ENCODE peak calls at places on chromosomes 12 and 14, in four cellular contexts. One of them, this sample, is unnamed.

GRCh38 chr14:57274551-57274950 is 5.8 kb downstream of the AP5M1 start:
- DNase-seq in activated CD4-positive, alpha-beta T cell treated with anti-CD3 and anti-CD28 coated beads, Interleukin-2, amount 50 U/mL, for 4 hours: no peak
- DNase-seq in hepatocyte: no peak
- DNase-seq in NCI-H1930: no peak
- DNase-seq in this sample: no peak

GRCh38 chr12:104658085-104658484 is 201.3 kb downstream of the CHST11 start:
- DNase-seq in activated CD4-positive, alpha-beta T cell treated with anti-CD3 and anti-CD28 coated beads, Interleukin-2, amount 50 U/mL, for 4 hours: no peak
- DNase-seq in hepatocyte: no peak
- DNase-seq in NCI-H1930: no peak
- DNase-seq in this sample: no peak

GRCh38 chr12:66196806-66197205 is 7.8 kb downstream of the IRAK3 start:
- DNase-seq in activated CD4-positive, alpha-beta T cell treated with anti-CD3 and anti-CD28 coated beads, Interleukin-2, amount 50 U/mL, for 4 hours: no peak
- DNase-seq in hepatocyte: no peak
- DNase-seq in NCI-H1930: no peak
- DNase-seq in this sample: no peak

GRCh38 chr12:103680591-103681065 is 93.6 kb downstream of the STAB2 start:
- DNase-seq in activated CD4-positive, alpha-beta T cell treated with anti-CD3 and anti-CD28 coated beads, Interleukin-2, amount 50 U/mL, for 4 hours: no peak
- DNase-seq in hepatocyte: no peak
- DNase-seq in NCI-H1930: no peak
- DNase-seq in this sample: no peak

GRCh38 chr12:28099862-28100261 is 90.4 kb upstream of the CCDC91 start:
- DNase-seq in activated CD4-positive, alpha-beta T cell treated with anti-CD3 and anti-CD28 coated beads, Interleukin-2, amount 50 U/mL, for 4 hours: no peak
- DNase-seq in hepatocyte: no peak
- DNase-seq in NCI-H1930: no peak
- DNase-seq in this sample: peak

GRCh38 chr14:92848941-92849340 is 54.8 kb downstream of the GOLGA5 start:
- DNase-seq in activated CD4-positive, alpha-beta T cell treated with anti-CD3 and anti-CD28 coated beads, Interleukin-2, amount 50 U/mL, for 4 hours: no peak
- DNase-seq in hepatocyte: no peak
- DNase-seq in NCI-H1930: no peak
- DNase-seq in this sample: no peak

GRCh38 chr12:104569348-104570173 is 112.8 kb downstream of the CHST11 start:
- DNase-seq in activated CD4-positive, alpha-beta T cell treated with anti-CD3 and anti-CD28 coated beads, Interleukin-2, amount 50 U/mL, for 4 hours: no peak
- DNase-seq in hepatocyte: no peak
- DNase-seq in NCI-H1930: no peak
- DNase-seq in this sample: no peak

GRCh38 chr12:12336511-12336910 is 13.5 kb downstream of the MANSC1 start:
- DNase-seq in activated CD4-positive, alpha-beta T cell treated with anti-CD3 and anti-CD28 coated beads, Interleukin-2, amount 50 U/mL, for 4 hours: no peak
- DNase-seq in hepatocyte: no peak
- DNase-seq in NCI-H1930: no peak
- DNase-seq in this sample: no peak

GRCh38 chr12:106171117-106171750 is 32.5 kb upstream of the NUAK1 start:
- DNase-seq in activated CD4-positive, alpha-beta T cell treated with anti-CD3 and anti-CD28 coated beads, Interleukin-2, amount 50 U/mL, for 4 hours: no peak
- DNase-seq in hepatocyte: no peak
- DNase-seq in NCI-H1930: no peak
- DNase-seq in this sample: no peak

GRCh38 chr14:53491256-53491905 is 338.3 kb upstream of the DDHD1 start:
- DNase-seq in activated CD4-positive, alpha-beta T cell treated with anti-CD3 and anti-CD28 coated beads, Interleukin-2, amount 50 U/mL, for 4 hours: no peak
- DNase-seq in hepatocyte: no peak
- DNase-seq in NCI-H1930: no peak
- DNase-seq in this sample: no peak

GRCh38 chr12:120854804-120855203 is 49.4 kb downstream of the SPPL3 start:
- DNase-seq in activated CD4-positive, alpha-beta T cell treated with anti-CD3 and anti-CD28 coated beads, Interleukin-2, amount 50 U/mL, for 4 hours: no peak
- DNase-seq in hepatocyte: no peak
- DNase-seq in NCI-H1930: no peak
- DNase-seq in this sample: no peak

This sample was measured in SK-N-MC.